ENCODE peak calls at places on chromosomes 6 and 20, in six cellular contexts. One of them, this sample, is unnamed.
A peak's percentile ranks its signal among the peaks of the same experiment; 100 is the strongest.

GRCh38 chr6:63750400-63750799 is 114.8 kb downstream of the PHF3 start:
- DNase-seq in HCT116: no peak
- DNase-seq in SK-N-SH: no peak
- DNase-seq in GM23338: no peak
- DNase-seq in Panc1: no peak
- DNase-seq in GM12878: no peak
- DNase-seq in this sample: no peak

GRCh38 chr20:49560186-49560585 is 7.8 kb downstream of the PTGIS start:
- DNase-seq in HCT116: no peak
- DNase-seq in SK-N-SH: no peak
- DNase-seq in GM23338: no peak
- DNase-seq in Panc1: no peak
- DNase-seq in GM12878: no peak
- DNase-seq in this sample: no peak

GRCh38 chr20:10357974-10358373 is 76.0 kb downstream of the MKKS start:
- DNase-seq in HCT116: no peak
- DNase-seq in SK-N-SH: peak; percentile 10
- DNase-seq in GM23338: no peak
- DNase-seq in Panc1: no peak
- DNase-seq in GM12878: no peak
- DNase-seq in this sample: no peak

GRCh38 chr6:131107166-131107565 is 28.1 kb upstream of the AKAP7 start:
- DNase-seq in HCT116: no peak
- DNase-seq in SK-N-SH: no peak
- DNase-seq in GM23338: no peak
- DNase-seq in Panc1: no peak
- DNase-seq in GM12878: no peak
- DNase-seq in this sample: no peak

GRCh38 chr6:51515052-51515402 is 572.4 kb downstream of the PKHD1 start:
- DNase-seq in HCT116: no peak
- DNase-seq in SK-N-SH: peak; percentile 9
- DNase-seq in GM23338: no peak
- DNase-seq in Panc1: no peak
- DNase-seq in GM12878: no peak
- DNase-seq in this sample: no peak

GRCh38 chr6:105921781-105922180 is 164.4 kb upstream of the PRDM1 start:
- DNase-seq in HCT116: no peak
- DNase-seq in SK-N-SH: no peak
- DNase-seq in GM23338: no peak
- DNase-seq in Panc1: no peak
- DNase-seq in GM12878: no peak
- DNase-seq in this sample: no peak

GRCh38 chr6:129302671-129303070 is 407.3 kb downstream of the ARHGAP18 start:
- DNase-seq in HCT116: no peak
- DNase-seq in SK-N-SH: no peak
- DNase-seq in GM23338: no peak
- DNase-seq in Panc1: no peak
- DNase-seq in GM12878: no peak
- DNase-seq in this sample: no peak

GRCh38 chr6:132937466-132937906 is 123.1 kb downstream of the RPS12 start:
- DNase-seq in HCT116: peak; percentile 57
- DNase-seq in SK-N-SH: peak; percentile 43
- DNase-seq in GM23338: peak; percentile 94
- DNase-seq in Panc1: no peak
- DNase-seq in GM12878: no peak
- DNase-seq in this sample: peak; percentile 14

GRCh38 chr20:36646678-36647077 is 682 bp upstream of the SLA2 start:
- DNase-seq in HCT116: no peak
- DNase-seq in SK-N-SH: no peak
- DNase-seq in GM23338: no peak
- DNase-seq in Panc1: no peak
- DNase-seq in GM12878: no peak
- DNase-seq in this sample: no peak

GRCh38 chr6:48736486-48737206 is 625.6 kb upstream of the PTCHD4 start:
- DNase-seq in HCT116: no peak
- DNase-seq in SK-N-SH: peak; percentile 3
- DNase-seq in GM23338: no peak
- DNase-seq in Panc1: no peak
- DNase-seq in GM12878: no peak
- DNase-seq in this sample: no peak

GRCh38 chr6:109979033-109979921 is 1.2 kb downstream of the GPR6 start:
- DNase-seq in HCT116: no peak
- DNase-seq in SK-N-SH: peak; percentile 66
- DNase-seq in GM23338: peak; percentile 53
- DNase-seq in Panc1: no peak
- DNase-seq in GM12878: no peak
- DNase-seq in this sample: no peak

GRCh38 chr6:109978174-109979032 is at the start of gene GPR6:
- DNase-seq in HCT116: no peak
- DNase-seq in SK-N-SH: peak; percentile 76
- DNase-seq in GM23338: peak; percentile 96
- DNase-seq in Panc1: no peak
- DNase-seq in GM12878: no peak
- DNase-seq in this sample: peak; percentile 40

DNA sequence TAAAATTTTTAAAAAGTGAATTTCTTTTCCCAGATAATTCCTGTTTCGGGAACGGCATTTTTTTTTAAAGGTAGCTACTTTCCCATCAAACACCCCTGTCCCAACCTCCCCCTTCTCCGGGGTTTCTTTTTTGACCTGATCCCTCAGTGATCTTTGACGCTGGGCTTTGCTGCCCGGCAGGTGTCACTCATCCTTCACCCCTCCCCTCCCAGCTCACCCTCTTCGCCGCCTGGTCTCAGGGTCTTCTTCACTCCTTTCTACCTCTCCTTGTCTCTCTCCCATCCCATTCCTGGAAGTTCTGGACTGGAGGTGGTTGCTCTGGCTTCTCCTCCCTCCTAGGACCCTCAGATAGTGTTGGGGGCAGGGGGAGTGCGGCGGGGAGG is 329 bp upstream of the GPR6 start:
- DNase-seq in HCT116: no peak
- DNase-seq in SK-N-SH: no peak
- DNase-seq in GM23338: peak; percentile 70
- DNase-seq in Panc1: no peak
- DNase-seq in GM12878: no peak
- DNase-seq in this sample: no peak
- H3K27me3 ChIP-seq in HCT116: peaks cover 39% of the 10 kb centered on the region
- H3K27me3 ChIP-seq in SK-N-SH: peaks cover 18% of the 10 kb centered on the region
- H3K27me3 ChIP-seq in GM23338: peaks cover 37% of the 10 kb centered on the region
- H3K27me3 ChIP-seq in Panc1: peaks cover 29% of the 10 kb centered on the region
- H3K27me3 ChIP-seq in GM12878: no peaks in the 10 kb centered on the region
- H3K27me3 ChIP-seq in this sample: peaks cover 9% of the 10 kb centered on the region

GRCh38 chr6:39794231-39794630 is 2.1 kb downstream of the DAAM2 start:
- DNase-seq in HCT116: no peak
- DNase-seq in SK-N-SH: no peak
- DNase-seq in GM23338: no peak
- DNase-seq in Panc1: no peak
- DNase-seq in GM12878: no peak
- DNase-seq in this sample: no peak
- TF ChIP-seq CTCF in HCT116: no peak
- TF ChIP-seq CTCF in SK-N-SH: no peak
- TF ChIP-seq CTCF in GM23338: no peak
- TF ChIP-seq CTCF in Panc1: no peak
- TF ChIP-seq CTCF in GM12878: no peak
- TF ChIP-seq CTCF in this sample: no peak

GRCh38 chr6:75196051-75196743 is 9.7 kb downstream of the COL12A1 start:
- DNase-seq in HCT116: no peak
- DNase-seq in SK-N-SH: no peak
- DNase-seq in GM23338: no peak
- DNase-seq in Panc1: no peak
- DNase-seq in GM12878: no peak
- DNase-seq in this sample: no peak
- TF ChIP-seq REST in HCT116: no peak
- TF ChIP-seq REST in SK-N-SH: no peak
- TF ChIP-seq REST in GM23338: no peak
- TF ChIP-seq REST in Panc1: no peak
- TF ChIP-seq REST in GM12878: no peak
- TF ChIP-seq REST in this sample: no peak

DNA sequence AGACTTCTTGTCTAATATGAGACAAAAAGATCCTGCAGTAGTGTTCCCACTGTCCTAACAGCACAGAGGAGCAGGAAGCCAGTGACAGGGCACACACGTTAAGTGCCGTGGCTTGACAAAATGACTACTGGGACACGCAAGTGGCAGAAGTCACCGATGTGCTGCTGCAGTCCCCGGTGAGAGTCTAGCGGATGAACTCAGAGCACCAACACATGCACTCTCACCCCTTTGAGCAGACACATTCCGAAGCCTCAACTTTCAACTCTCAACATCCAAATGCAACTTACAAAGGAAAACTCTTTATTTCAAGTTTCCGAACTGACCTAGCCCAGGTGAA is 894 bp downstream of the LAMA4 start:
- DNase-seq in HCT116: no peak
- DNase-seq in SK-N-SH: peak; percentile 50
- DNase-seq in GM23338: no peak
- DNase-seq in Panc1: no peak
- DNase-seq in GM12878: no peak
- DNase-seq in this sample: no peak
- H3K27me3 ChIP-seq in HCT116: no peaks in the 10 kb centered on the region
- H3K27me3 ChIP-seq in SK-N-SH: no peaks in the 10 kb centered on the region
- H3K27me3 ChIP-seq in GM23338: peaks cover 42% of the 10 kb centered on the region
- H3K27me3 ChIP-seq in Panc1: peaks cover 3% of the 10 kb centered on the region
- H3K27me3 ChIP-seq in GM12878: peaks cover 13% of the 10 kb centered on the region
- H3K27me3 ChIP-seq in this sample: peaks cover 30% of the 10 kb centered on the region

GRCh38 chr6:87968435-87969278 is 79.0 kb upstream of the SPACA1 start:
- DNase-seq in HCT116: no peak
- DNase-seq in SK-N-SH: peak; percentile 30
- DNase-seq in GM23338: peak; percentile 55
- DNase-seq in Panc1: no peak
- DNase-seq in GM12878: no peak
- DNase-seq in this sample: no peak
- TF ChIP-seq CTCF in HCT116: no peak
- TF ChIP-seq CTCF in SK-N-SH: no peak
- TF ChIP-seq CTCF in GM23338: peak; percentile 15
- TF ChIP-seq CTCF in Panc1: no peak
- TF ChIP-seq CTCF in GM12878: peak; percentile 11
- TF ChIP-seq CTCF in this sample: no peak

GRCh38 chr6:168736039-168736438 is 295.1 kb downstream of the SMOC2 start:
- DNase-seq in HCT116: no peak
- DNase-seq in SK-N-SH: no peak
- DNase-seq in GM23338: no peak
- DNase-seq in Panc1: no peak
- DNase-seq in GM12878: no peak
- DNase-seq in this sample: no peak

GRCh38 chr6:168734523-168734922 is 293.5 kb downstream of the SMOC2 start:
- DNase-seq in HCT116: no peak
- DNase-seq in SK-N-SH: no peak
- DNase-seq in GM23338: no peak
- DNase-seq in Panc1: no peak
- DNase-seq in GM12878: no peak
- DNase-seq in this sample: no peak

GRCh38 chr6:168739381-168739780 is 298.4 kb downstream of the SMOC2 start:
- DNase-seq in HCT116: no peak
- DNase-seq in SK-N-SH: no peak
- DNase-seq in GM23338: no peak
- DNase-seq in Panc1: no peak
- DNase-seq in GM12878: no peak
- DNase-seq in this sample: no peak

GRCh38 chr6:168735268-168735949 is 294.4 kb downstream of the SMOC2 start:
- DNase-seq in HCT116: no peak
- DNase-seq in SK-N-SH: no peak
- DNase-seq in GM23338: no peak
- DNase-seq in Panc1: no peak
- DNase-seq in GM12878: no peak
- DNase-seq in this sample: no peak

DNA sequence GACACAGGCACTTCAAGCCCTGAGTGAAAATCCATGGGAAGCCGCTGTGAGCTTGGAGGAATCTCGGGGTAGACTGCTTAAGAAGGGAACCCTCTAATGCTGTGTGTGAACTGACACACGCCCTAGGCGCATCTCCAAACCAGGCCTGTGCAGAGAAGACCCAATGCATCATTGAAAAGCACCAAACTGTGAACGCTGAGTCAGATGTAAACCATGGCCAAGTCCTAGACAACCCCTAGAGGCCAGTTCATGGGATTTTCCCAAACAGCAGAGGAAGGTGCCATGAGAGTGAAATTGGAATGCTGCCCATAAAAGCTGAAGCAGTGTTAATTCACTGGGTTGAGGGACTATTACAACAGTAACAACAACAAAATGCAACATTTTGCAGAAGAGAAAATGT is 296.5 kb downstream of the SMOC2 start:
- DNase-seq in HCT116: peak; percentile 27
- DNase-seq in SK-N-SH: no peak
- DNase-seq in GM23338: peak; percentile 28
- DNase-seq in Panc1: no peak
- DNase-seq in GM12878: no peak
- DNase-seq in this sample: no peak
- TF ChIP-seq REST in HCT116: no peak
- TF ChIP-seq REST in SK-N-SH: no peak
- TF ChIP-seq REST in GM23338: no peak
- TF ChIP-seq REST in Panc1: no peak
- TF ChIP-seq REST in GM12878: no peak
- TF ChIP-seq REST in this sample: no peak

GRCh38 chr20:2518558-2518957 is 9.8 kb upstream of the ZNF343 start:
- DNase-seq in HCT116: no peak
- DNase-seq in SK-N-SH: no peak
- DNase-seq in GM23338: no peak
- DNase-seq in Panc1: no peak
- DNase-seq in GM12878: no peak
- DNase-seq in this sample: no peak
- H3K27me3 ChIP-seq in HCT116: no peaks in the 10 kb centered on the region
- H3K27me3 ChIP-seq in SK-N-SH: no peaks in the 10 kb centered on the region
- H3K27me3 ChIP-seq in GM23338: peaks cover 100% of the 10 kb centered on the region
- H3K27me3 ChIP-seq in Panc1: no peaks in the 10 kb centered on the region
- H3K27me3 ChIP-seq in GM12878: peaks cover 2% of the 10 kb centered on the region
- H3K27me3 ChIP-seq in this sample: no peaks in the 10 kb centered on the region